ENCODE peak calls at places on chromosomes 4 and X, in seven cellular contexts. Y is astrocyte of the spinal cord, R is T1000, A is T-helper 2 cell, I is hypothalamus, D is RPMI7951, U is cardiac fibroblast. F is an unnamed sample.

GRCh38 chr4:80138556-80139538 is 58.5 kb upstream of the PRDM8 start:
- DNase-seq in Y (peak; percentile 53), R (no peak), A (peak; percentile 13), I (no peak), D (peak; percentile 55), U (no peak), F (peak; percentile 21)

GRCh38 chr4:94262163-94263016 is 54.7 kb downstream of the SMARCAD1 start:
- DNase-seq in Y (peak; percentile 23), R (no peak), A (no peak), I (no peak), D (peak; percentile 0), U (no peak), F (no peak)

GRCh38 chr4:174425669-174426068 is 96.6 kb downstream of the HPGD start:
- DNase-seq in Y (no peak), R (no peak), A (no peak), I (no peak), D (no peak), U (no peak), F (no peak)

GRCh38 chrX:111386884-111387283 is 25.1 kb downstream of the DCX start:
- DNase-seq in Y (no peak), R (no peak), A (no peak), I (no peak), D (no peak), U (no peak), F (no peak)

GRCh38 chrX:25004485-25005032 is 11.2 kb downstream of the ARX start:
- DNase-seq in Y (no peak), R (no peak), A (no peak), I (no peak), D (no peak), U (no peak), F (peak; percentile 21)

GRCh38 chr4:53816561-53816960 is 225.3 kb upstream of the LNX1 start:
- DNase-seq in Y (no peak), R (no peak), A (no peak), I (no peak), D (no peak), U (peak; percentile 31), F (no peak)

GRCh38 chr4:75598390-75598789 is 31.9 kb downstream of the CDKL2 start:
- DNase-seq in Y (peak; percentile 55), R (no peak), A (no peak), I (no peak), D (peak; percentile 31), U (peak; percentile 44), F (no peak)

GRCh38 chr4:87375719-87376291 is 15.2 kb downstream of the HSD17B11 start:
- DNase-seq in Y (peak; percentile 77), R (no peak), A (no peak), I (no peak), D (peak; percentile 60), U (peak; percentile 93), F (peak; percentile 9)

GRCh38 chrX:3044671-3045070 is 3.4 kb downstream of the ARSF start:
- DNase-seq in Y (no peak), R (no peak), A (no peak), I (no peak), D (peak; percentile 25), U (no peak), F (no peak)

F was measured in Daoy.